ENCODE peak calls at places on chromosome 13, in nine cellular contexts. O is right lobe of liver, H is GM12892, U is T-helper 22 cell, G is thoracic aorta, N is AG10803, D is MM.1S, C is fibroblast of lung, K is M059J. S is an unnamed sample.

GRCh38 chr13:26971990-26972888 is 199.4 kb downstream of the USP12 start:
- DNase-seq in O (peak), H (no peak), U (no peak), G (no peak), N (no peak), D (peak), C (peak), K (peak), S (peak)

GRCh38 chr13:53368948-53369347 is 340.3 kb downstream of the OLFM4 start:
- DNase-seq in O (no peak), H (no peak), U (no peak), G (no peak), N (no peak), D (no peak), C (no peak), K (no peak), S (no peak)

GRCh38 chr13:23579072-23579885 is 9.1 kb downstream of the TNFRSF19 start:
- DNase-seq in O (peak), H (peak), U (peak), G (peak), N (peak), D (peak), C (peak), K (peak), S (peak)

GRCh38 chr13:74869846-74870245 is 612.1 kb downstream of the TBC1D4 start:
- DNase-seq in O (no peak), H (no peak), U (no peak), G (no peak), N (no peak), D (no peak), C (no peak), K (peak), S (peak)

GRCh38 chr13:30805603-30806011 is 70.3 kb downstream of the ALOX5AP start:
- DNase-seq in O (peak), H (no peak), U (no peak), G (no peak), N (no peak), D (no peak), C (no peak), K (peak), S (no peak)

GRCh38 chr13:36819811-36820140 is 754 bp downstream of the RFXAP start:
- DNase-seq in O (no peak), H (peak), U (peak), G (no peak), N (peak), D (no peak), C (peak), K (peak), S (peak)

GRCh38 chr13:31927219-31927653 is 104.3 kb upstream of the FRY start:
- DNase-seq in O (no peak), H (no peak), U (no peak), G (no peak), N (no peak), D (no peak), C (no peak), K (no peak), S (no peak)

GRCh38 chr13:43792456-43792855 is 5.7 kb upstream of the ENOX1 start:
- DNase-seq in O (no peak), H (no peak), U (no peak), G (no peak), N (peak), D (no peak), C (peak), K (peak), S (peak)

GRCh38 chr13:111337206-111337605 is 16.8 kb downstream of the TEX29 start:
- DNase-seq in O (no peak), H (no peak), U (no peak), G (no peak), N (peak), D (no peak), C (peak), K (peak), S (peak)

GRCh38 chr13:40236566-40237168 is 429.8 kb downstream of the FOXO1 start:
- DNase-seq in O (no peak), H (no peak), U (no peak), G (peak), N (peak), D (no peak), C (peak), K (no peak), S (peak)

GRCh38 chr13:95677564-95678386 is 836 bp downstream of the DNAJC3 start:
- DNase-seq in O (no peak), H (no peak), U (no peak), G (no peak), N (peak), D (peak), C (peak), K (peak), S (peak)

GRCh38 chr13:40061466-40062450 is 406.3 kb downstream of the COG6 start:
- DNase-seq in O (no peak), H (no peak), U (no peak), G (no peak), N (peak), D (no peak), C (no peak), K (peak), S (no peak)

GRCh38 chr13:110856941-110857835 is 57.7 kb downstream of the ANKRD10 start:
- DNase-seq in O (no peak), H (no peak), U (no peak), G (no peak), N (no peak), D (peak), C (no peak), K (no peak), S (no peak)

GRCh38 chr13:22278336-22278929 is 607.6 kb downstream of the FGF9 start:
- DNase-seq in O (peak), H (no peak), U (peak), G (no peak), N (peak), D (peak), C (peak), K (peak), S (peak)

GRCh38 chr13:113806526-113806925 is 47.5 kb downstream of the TMEM255B start:
- DNase-seq in O (no peak), H (no peak), U (no peak), G (no peak), N (no peak), D (no peak), C (no peak), K (no peak), S (no peak)

GRCh38 chr13:77715233-77715891 is 17.9 kb downstream of the SLAIN1 start:
- DNase-seq in O (no peak), H (no peak), U (no peak), G (no peak), N (no peak), D (no peak), C (no peak), K (no peak), S (no peak)

GRCh38 chr13:26325876-26326275 is 71.9 kb downstream of the CDK8 start:
- DNase-seq in O (no peak), H (no peak), U (no peak), G (no peak), N (no peak), D (no peak), C (no peak), K (peak), S (no peak)

GRCh38 chr13:44437356-44438233 is 64.0 kb downstream of the SERP2 start:
- DNase-seq in O (no peak), H (no peak), U (no peak), G (no peak), N (peak), D (peak), C (peak), K (peak), S (peak)

GRCh38 chr13:41848435-41849255 is 112.3 kb downstream of the VWA8 start:
- DNase-seq in O (no peak), H (no peak), U (no peak), G (no peak), N (peak), D (no peak), C (peak), K (peak), S (peak)

GRCh38 chr13:75870397-75870801 is 234.3 kb downstream of the LMO7 start:
- DNase-seq in O (no peak), H (no peak), U (no peak), G (no peak), N (peak), D (peak), C (peak), K (peak), S (peak)

GRCh38 chr13:94550030-94550738 is 45.8 kb downstream of the TGDS start:
- DNase-seq in O (no peak), H (no peak), U (no peak), G (no peak), N (peak), D (no peak), C (peak), K (peak), S (peak)

GRCh38 chr13:75935805-75936204 is 299.7 kb downstream of the LMO7 start:
- DNase-seq in O (no peak), H (no peak), U (no peak), G (no peak), N (no peak), D (no peak), C (no peak), K (no peak), S (no peak)

GRCh38 chr13:42893346-42893745 is 98.7 kb downstream of the EPSTI1 start:
- DNase-seq in O (no peak), H (no peak), U (no peak), G (no peak), N (peak), D (no peak), C (peak), K (peak), S (peak)

GRCh38 chr13:41315466-41316047 is 4.5 kb downstream of the NAA16 start:
- DNase-seq in O (no peak), H (no peak), U (no peak), G (no peak), N (peak), D (no peak), C (peak), K (no peak), S (peak)

GRCh38 chr13:98721825-98722510 is 30.5 kb downstream of the SLC15A1 start:
- DNase-seq in O (no peak), H (no peak), U (no peak), G (no peak), N (no peak), D (no peak), C (no peak), K (no peak), S (no peak)

GRCh38 chr13:94661396-94661795 is 50.9 kb downstream of the SOX21 start:
- DNase-seq in O (no peak), H (no peak), U (no peak), G (no peak), N (no peak), D (no peak), C (no peak), K (no peak), S (no peak)

GRCh38 chr13:113854238-113855011 is 9.5 kb downstream of the GAS6 start:
- DNase-seq in O (no peak), H (peak), U (no peak), G (no peak), N (peak), D (peak), C (peak), K (no peak), S (peak)

GRCh38 chr13:71067164-71067815 is 799.7 kb downstream of the DACH1 start:
- DNase-seq in O (no peak), H (no peak), U (no peak), G (no peak), N (no peak), D (no peak), C (peak), K (no peak), S (no peak)

GRCh38 chr13:37889102-37889501 is 19.5 kb upstream of the TRPC4 start:
- DNase-seq in O (no peak), H (no peak), U (no peak), G (no peak), N (no peak), D (no peak), C (peak), K (peak), S (peak)

GRCh38 chr13:65943024-65943423 is 1287.1 kb downstream of the PCDH9 start:
- DNase-seq in O (no peak), H (no peak), U (no peak), G (no peak), N (no peak), D (no peak), C (peak), K (no peak), S (peak)